ENCODE peak calls at places on chromosomes 4 and X, in four cellular contexts. One of them, this sample, is unnamed.

GRCh38 chrX:3516051-3516541 is 169.6 kb upstream of the MXRA5 start:
- DNase-seq in H1: no peak
- DNase-seq in GM12878: no peak
- DNase-seq in K562: no peak
- DNase-seq in this sample: no peak

GRCh38 chr4:109072595-109072994 is 229.9 kb downstream of the COL25A1 start:
- DNase-seq in K562: no peak
- DNase-seq in GM12878: no peak
- DNase-seq in H1: no peak
- DNase-seq in this sample: no peak

GRCh38 chr4:3673716-3674478 is 92.3 kb upstream of the ADRA2C start:
- DNase-seq in K562: no peak
- DNase-seq in GM12878: no peak
- DNase-seq in H1: no peak
- DNase-seq in this sample: no peak

GRCh38 chr4:2372488-2373030 is 45.9 kb downstream of the ZFYVE28 start:
- DNase-seq in H1: no peak
- DNase-seq in GM12878: no peak
- DNase-seq in K562: no peak
- DNase-seq in this sample: no peak

GRCh38 chr4:97235516-97235915 is 907.8 kb downstream of the STPG2 start:
- DNase-seq in H1: no peak
- DNase-seq in K562: no peak
- DNase-seq in GM12878: no peak
- DNase-seq in this sample: no peak

GRCh38 chrX:6363193-6363592 is 134.5 kb upstream of the NLGN4X start:
- DNase-seq in K562: no peak
- DNase-seq in H1: no peak
- DNase-seq in GM12878: no peak
- DNase-seq in this sample: no peak

GRCh38 chr4:1401409-1402020 is 4.7 kb downstream of the NKX1-1 start:
- DNase-seq in H1: no peak
- DNase-seq in K562: no peak
- DNase-seq in GM12878: no peak
- DNase-seq in this sample: no peak

GRCh38 chr4:7328913-7329638 is 105.7 kb downstream of the PSAPL1 start:
- DNase-seq in H1: no peak
- DNase-seq in K562: no peak
- DNase-seq in GM12878: no peak
- DNase-seq in this sample: no peak

GRCh38 chrX:140733766-140734342 is 24.3 kb downstream of the LINC00632 start:
- DNase-seq in K562: peak
- DNase-seq in H1: no peak
- DNase-seq in GM12878: no peak
- DNase-seq in this sample: peak

GRCh38 chr4:69957209-69957608 is 8.3 kb downstream of the CSN2 start:
- DNase-seq in GM12878: no peak
- DNase-seq in H1: no peak
- DNase-seq in K562: no peak
- DNase-seq in this sample: no peak

DNA sequence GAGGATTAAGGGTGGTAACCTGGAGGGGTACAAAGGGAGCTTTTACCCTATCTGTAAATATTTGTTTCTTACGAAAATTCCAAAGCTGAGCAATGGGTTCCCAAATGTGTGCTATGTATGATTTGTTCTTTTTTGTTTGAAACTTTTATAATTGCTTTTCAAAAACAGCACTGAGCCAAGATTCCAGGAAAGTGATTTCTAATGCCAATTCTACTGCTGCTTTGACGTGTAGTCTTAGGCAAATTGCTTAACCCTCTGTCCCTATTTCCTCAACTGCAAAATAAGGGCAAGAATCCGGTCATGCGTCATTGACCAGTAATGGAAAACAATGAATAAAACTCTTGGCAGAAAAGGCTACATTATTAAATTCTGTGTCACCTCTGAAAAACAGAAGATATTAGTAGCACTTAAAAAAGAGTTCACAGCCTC is 454.7 kb downstream of the IL15 start:
- DNase-seq in H1: no peak
- DNase-seq in GM12878: no peak
- DNase-seq in K562: no peak
- DNase-seq in this sample: no peak
- TF ChIP-seq HDAC6 in H1: no peak
- TF ChIP-seq HDAC6 in GM12878: no peak
- TF ChIP-seq HDAC6 in K562: no peak
- TF ChIP-seq HDAC6 in this sample: no peak

GRCh38 chrX:630007-630921 is at the start of gene SHOX:
- DNase-seq in H1: no peak
- DNase-seq in K562: no peak
- DNase-seq in GM12878: no peak
- DNase-seq in this sample: no peak
- TF ChIP-seq HDAC6 in H1: no peak
- TF ChIP-seq HDAC6 in K562: no peak
- TF ChIP-seq HDAC6 in GM12878: no peak
- TF ChIP-seq HDAC6 in this sample: no peak

GRCh38 chrX:118346258-118347094 is 570 bp downstream of the WDR44 start:
- DNase-seq in K562: peak
- DNase-seq in GM12878: no peak
- DNase-seq in H1: no peak
- DNase-seq in this sample: peak
- TF ChIP-seq HDAC6 in K562: no peak
- TF ChIP-seq HDAC6 in GM12878: no peak
- TF ChIP-seq HDAC6 in H1: no peak
- TF ChIP-seq HDAC6 in this sample: no peak

GRCh38 chr4:20124317-20125026 is 127.2 kb upstream of the SLIT2 start:
- DNase-seq in GM12878: no peak
- DNase-seq in H1: no peak
- DNase-seq in K562: no peak
- DNase-seq in this sample: no peak

GRCh38 chr4:20122198-20122988 is 129.3 kb upstream of the SLIT2 start:
- DNase-seq in GM12878: no peak
- DNase-seq in K562: no peak
- DNase-seq in H1: no peak
- DNase-seq in this sample: no peak

GRCh38 chr4:20127626-20128025 is 124.1 kb upstream of the SLIT2 start:
- DNase-seq in H1: no peak
- DNase-seq in K562: no peak
- DNase-seq in GM12878: no peak
- DNase-seq in this sample: no peak

GRCh38 chr4:20126906-20127305 is 124.8 kb upstream of the SLIT2 start:
- DNase-seq in K562: no peak
- DNase-seq in GM12878: no peak
- DNase-seq in H1: no peak
- DNase-seq in this sample: no peak
- TF ChIP-seq HDAC6 in K562: no peak
- TF ChIP-seq HDAC6 in GM12878: no peak
- TF ChIP-seq HDAC6 in H1: no peak
- TF ChIP-seq HDAC6 in this sample: no peak

GRCh38 chrX:108148524-108148923 is 56.9 kb downstream of the ATG4A start:
- DNase-seq in GM12878: peak
- DNase-seq in K562: no peak
- DNase-seq in H1: no peak
- DNase-seq in this sample: no peak
- TF ChIP-seq HDAC6 in GM12878: no peak
- TF ChIP-seq HDAC6 in K562: no peak
- TF ChIP-seq HDAC6 in H1: no peak
- TF ChIP-seq HDAC6 in this sample: no peak

This sample was measured in HepG2.